ENCODE peak calls at places on chromosomes 6 and 20, in six cellular contexts. G, S, X, B, H and U are unnamed samples.

GRCh38 chr6:139407718-139408222 is 33.3 kb upstream of the CITED2 start:
- DNase-seq in G (no peak), S (no peak), X (no peak), B (no peak), H (no peak), U (no peak)

GRCh38 chr20:7010584-7010983 is 243.1 kb downstream of the BMP2 start:
- DNase-seq in G (no peak), S (no peak), X (no peak), B (no peak), H (no peak), U (no peak)

GRCh38 chr20:52518735-52519134 is 327.2 kb upstream of the ZFP64 start:
- DNase-seq in G (no peak), S (no peak), X (no peak), B (no peak), H (no peak), U (no peak)

GRCh38 chr6:32609391-32609730 is 19.7 kb upstream of the HLA-DRB1 start:
- DNase-seq in G (no peak), S (no peak), X (no peak), B (no peak), H (no peak), U (no peak)

GRCh38 chr6:156776470-156776840 is 723 bp upstream of the ARID1B start:
- DNase-seq in G (peak), S (peak), X (no peak), B (no peak), H (peak), U (peak)

GRCh38 chr6:144630857-144631256 is 345.7 kb downstream of the UTRN start:
- DNase-seq in G (no peak), S (no peak), X (no peak), B (no peak), H (no peak), U (no peak)

GRCh38 chr6:142236686-142237085 is 65.1 kb upstream of the ADGRG6 start:
- DNase-seq in G (no peak), S (no peak), X (no peak), B (no peak), H (no peak), U (no peak)

GRCh38 chr6:71028877-71029252 is 72.0 kb upstream of the B3GAT2 start:
- DNase-seq in G (no peak), S (no peak), X (no peak), B (no peak), H (no peak), U (no peak)

GRCh38 chr20:3658708-3659491 is 4.3 kb downstream of the GFRA4 start:
- DNase-seq in G (no peak), S (peak), X (no peak), B (no peak), H (no peak), U (peak)

GRCh38 chr20:61538481-61539265 is 286.6 kb downstream of the CDH4 start:
- DNase-seq in G (no peak), S (no peak), X (no peak), B (no peak), H (no peak), U (no peak)

GRCh38 chr20:40319741-40320499 is 369.1 kb downstream of the MAFB start:
- DNase-seq in G (no peak), S (no peak), X (no peak), B (no peak), H (peak), U (no peak)

GRCh38 chr20:34058831-34059230 is 53.2 kb downstream of the EIF2S2 start:
- DNase-seq in G (peak), S (no peak), X (no peak), B (no peak), H (no peak), U (peak)